ENCODE peak calls at places on chromosomes 16 and 17, in seven cellular contexts. S is GM12878, P is K562, H is H1, J is SK-N-SH, W is HepG2, K is HCT116. L is an unnamed sample.

GRCh38 chr17:13114601-13115024 is 96.8 kb upstream of the ELAC2 start:
- DNase-seq in S (no peak), P (peak), H (peak), J (peak), W (peak), K (peak), L (peak)

GRCh38 chr17:34892864-34893263 is 68.4 kb downstream of the CCT6B start:
- DNase-seq in S (no peak), P (peak), H (peak), J (peak), W (no peak), K (peak), L (peak)

GRCh38 chr16:55510185-55510805 is 1.4 kb downstream of the LPCAT2 start:
- DNase-seq in S (no peak), P (no peak), H (no peak), J (no peak), W (no peak), K (no peak), L (no peak)

GRCh38 chr16:21589551-21589950 is 9.8 kb upstream of the METTL9 start:
- DNase-seq in S (no peak), P (no peak), H (no peak), J (no peak), W (no peak), K (no peak), L (no peak)

GRCh38 chr17:55275894-55276804 is 11.4 kb downstream of the HLF start:
- DNase-seq in S (no peak), P (no peak), H (no peak), J (no peak), W (peak), K (no peak), L (no peak)

GRCh38 chr16:50310308-50311133 is 44.2 kb downstream of the ADCY7 start:
- DNase-seq in S (no peak), P (no peak), H (peak), J (peak), W (peak), K (no peak), L (no peak)

GRCh38 chr16:77603656-77604055 is 118.7 kb upstream of the NUDT7 start:
- DNase-seq in S (no peak), P (no peak), H (no peak), J (no peak), W (no peak), K (no peak), L (peak)

GRCh38 chr16:1275791-1276579 is 20.1 kb downstream of the TPSD1 start:
- DNase-seq in S (no peak), P (no peak), H (no peak), J (no peak), W (no peak), K (no peak), L (no peak)

GRCh38 chr16:13992322-13992721 is 72.4 kb downstream of the ERCC4 start:
- DNase-seq in S (no peak), P (no peak), H (peak), J (no peak), W (no peak), K (no peak), L (no peak)

GRCh38 chr16:82456683-82457082 is 170.1 kb upstream of the CDH13 start:
- DNase-seq in S (no peak), P (peak), H (peak), J (peak), W (peak), K (peak), L (peak)

GRCh38 chr16:58128721-58129096 is 472 bp downstream of the CFAP20 start:
- DNase-seq in S (no peak), P (peak), H (peak), J (peak), W (no peak), K (no peak), L (no peak)
- TF ChIP-seq JUND in S (no peak), P (no peak), H (no peak), J (no peak), W (no peak), K (no peak), L (no peak)

GRCh38 chr16:25390761-25391160 is 133.1 kb upstream of the ZKSCAN2 start:
- DNase-seq in S (no peak), P (no peak), H (no peak), J (no peak), W (no peak), K (no peak), L (no peak)

GRCh38 chr16:25395528-25395927 is 137.9 kb upstream of the ZKSCAN2 start:
- DNase-seq in S (no peak), P (no peak), H (no peak), J (no peak), W (no peak), K (no peak), L (no peak)
- TF ChIP-seq JUND in S (no peak), P (no peak), H (no peak), J (no peak), W (no peak), K (no peak), L (no peak)

DNA sequence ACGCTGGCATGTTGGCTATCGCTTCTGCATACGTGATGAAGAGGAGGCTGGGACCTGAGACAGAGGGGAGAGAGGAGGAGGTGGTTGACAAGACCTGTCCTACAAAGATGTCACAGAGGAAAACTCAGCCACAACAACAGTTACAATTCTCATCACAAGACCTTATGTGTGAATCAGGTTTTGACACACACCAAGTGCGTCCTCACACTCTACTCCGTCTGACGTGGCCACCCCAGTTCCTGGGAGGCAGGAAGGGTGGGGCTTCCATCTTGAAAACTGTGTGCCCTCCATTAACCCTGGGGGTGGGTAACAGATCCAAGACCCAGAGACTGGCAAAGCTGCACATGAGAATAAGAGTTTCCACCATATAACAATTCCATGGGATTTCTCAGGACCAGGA is 24.1 kb downstream of the SLC6A4 start:
- DNase-seq in S (no peak), P (no peak), H (no peak), J (no peak), W (no peak), K (no peak), L (no peak)
- TF ChIP-seq JUND in S (no peak), P (no peak), H (no peak), J (no peak), W (no peak), K (no peak), L (no peak)

DNA sequence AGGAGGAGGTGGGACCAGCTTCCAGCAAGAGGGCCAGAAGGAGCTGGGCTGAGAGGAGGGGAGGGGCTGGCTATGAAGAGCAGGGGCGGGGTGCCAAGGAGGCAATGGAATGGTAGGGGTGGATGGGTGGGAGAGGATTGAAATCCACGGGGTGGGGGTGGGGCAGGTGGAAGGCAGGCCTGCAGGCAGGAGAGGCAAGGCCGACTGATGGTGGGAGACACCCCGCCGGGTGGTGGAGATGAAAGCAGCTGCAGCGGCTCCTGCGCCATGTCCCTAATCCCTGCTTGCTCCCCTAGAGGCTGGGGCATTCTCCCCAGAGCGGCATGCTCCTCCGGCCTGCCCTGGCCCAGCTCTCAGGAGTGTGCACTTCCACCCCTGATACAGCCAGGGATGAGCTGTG is 27.8 kb upstream of the TAC4 start:
- DNase-seq in S (no peak), P (no peak), H (no peak), J (no peak), W (no peak), K (no peak), L (no peak)
- TF ChIP-seq JUND in S (no peak), P (no peak), H (no peak), J (no peak), W (no peak), K (no peak), L (no peak)

GRCh38 chr16:3012828-3013420 is at the start of gene CLDN9:
- DNase-seq in S (no peak), P (no peak), H (peak), J (no peak), W (no peak), K (no peak), L (no peak)
- TF ChIP-seq JUND in S (no peak), P (no peak), H (no peak), J (no peak), W (no peak), K (no peak), L (no peak)

GRCh38 chr16:56774009-56774408 is 44.1 kb downstream of the NUP93 start:
- DNase-seq in S (no peak), P (no peak), H (no peak), J (no peak), W (no peak), K (no peak), L (no peak)

GRCh38 chr16:56771558-56772279 is 41.8 kb downstream of the NUP93 start:
- DNase-seq in S (no peak), P (no peak), H (no peak), J (no peak), W (no peak), K (no peak), L (no peak)

GRCh38 chr16:56775162-56775561 is 45.2 kb downstream of the NUP93 start:
- DNase-seq in S (no peak), P (no peak), H (no peak), J (no peak), W (no peak), K (no peak), L (no peak)

GRCh38 chr16:56776562-56776961 is 46.6 kb downstream of the NUP93 start:
- DNase-seq in S (no peak), P (no peak), H (no peak), J (peak), W (no peak), K (no peak), L (no peak)

DNA sequence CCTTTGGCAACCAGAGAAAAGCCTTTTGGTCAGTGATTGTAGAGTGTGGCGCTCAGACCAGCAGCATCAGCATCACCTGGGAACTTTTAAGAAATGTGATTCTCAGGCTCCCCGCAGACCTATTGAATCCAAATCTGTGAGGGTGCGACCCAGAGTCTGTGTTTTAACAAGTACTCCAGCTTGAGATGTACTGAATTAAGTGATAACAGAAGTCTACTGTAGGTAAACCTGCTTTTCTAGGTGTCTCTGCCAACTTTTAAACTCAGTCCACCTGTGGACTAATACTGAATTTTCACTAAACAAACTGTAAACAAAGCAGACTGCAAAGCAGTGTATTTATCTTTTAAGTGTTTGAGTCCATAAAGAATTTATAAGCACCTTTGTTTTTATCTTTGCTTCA is 43.6 kb downstream of the NUP93 start:
- DNase-seq in S (no peak), P (no peak), H (no peak), J (no peak), W (no peak), K (no peak), L (no peak)
- TF ChIP-seq JUND in S (no peak), P (no peak), H (no peak), J (no peak), W (no peak), K (no peak), L (no peak)

DNA sequence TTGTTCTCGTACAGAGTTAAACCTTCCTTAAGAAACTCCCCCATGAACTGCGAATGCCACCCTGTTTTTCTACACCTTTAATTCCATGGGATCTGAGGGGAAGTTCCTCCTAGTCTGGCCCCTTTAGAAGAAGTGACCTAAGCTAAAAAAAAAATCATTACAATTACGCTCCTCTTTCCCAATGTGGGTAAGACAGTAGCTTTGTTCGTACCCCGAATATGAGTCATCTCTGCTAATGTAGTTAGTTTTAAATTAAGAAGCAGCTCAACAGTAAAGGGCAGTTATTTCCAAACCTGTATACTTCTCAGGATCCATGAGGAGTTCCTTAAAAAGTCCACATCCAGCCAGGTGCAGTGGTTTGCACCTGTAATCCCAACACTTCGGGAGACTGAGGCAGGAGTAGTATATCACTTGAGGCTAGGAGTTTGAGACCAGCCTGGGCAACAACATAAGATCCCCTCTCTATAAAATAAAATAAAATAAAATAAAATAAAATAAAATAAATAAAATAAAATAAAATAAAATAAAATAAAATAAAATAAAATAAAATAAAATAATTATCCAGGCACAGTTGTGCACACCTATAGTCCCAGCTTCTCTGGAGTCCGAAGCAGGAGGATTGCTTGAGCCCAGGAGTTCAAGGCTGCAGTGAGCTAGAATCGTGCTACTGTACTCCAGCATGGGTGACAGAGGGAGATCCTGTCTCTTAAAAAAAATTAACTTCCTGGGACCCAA is 26.1 kb downstream of the RCVRN start:
- DNase-seq in S (no peak), P (no peak), H (no peak), J (no peak), W (no peak), K (no peak), L (no peak)
- TF ChIP-seq JUND in S (no peak), P (no peak), H (no peak), J (no peak), W (no peak), K (no peak), L (no peak)

GRCh38 chr17:63039899-63040602 is 74.0 kb downstream of the TANC2 start:
- DNase-seq in S (no peak), P (no peak), H (no peak), J (no peak), W (no peak), K (peak), L (no peak)
- TF ChIP-seq JUND in S (no peak), P (no peak), H (no peak), J (no peak), W (no peak), K (peak), L (no peak)

GRCh38 chr16:20323591-20324117 is 3.7 kb downstream of the GP2 start:
- DNase-seq in S (no peak), P (no peak), H (no peak), J (no peak), W (no peak), K (no peak), L (no peak)
- TF ChIP-seq JUND in S (no peak), P (no peak), H (no peak), J (no peak), W (no peak), K (no peak), L (no peak)